ENCODE peak calls at places on chromosome 1, in ten cellular contexts. O, Q, W, H, K, X, A, L, C and F are unnamed samples.

GRCh38 chr1:244414543-244414942 is 37.2 kb downstream of the ADSS2 start:
- DNase-seq in W (no peak), H (no peak), Q (no peak), L (no peak), C (peak; percentile 85), O (no peak), A (no peak), X (peak; percentile 66), K (peak; percentile 77), F (peak; percentile 77)

GRCh38 chr1:20061866-20062265 is 8.1 kb upstream of the PLA2G5 start:
- DNase-seq in X (no peak), Q (no peak), O (no peak), L (no peak), H (no peak), K (peak; percentile 27), W (no peak), A (no peak), C (peak; percentile 46), F (no peak)

GRCh38 chr1:35768350-35769187 is 1.2 kb downstream of the CLSPN start:
- DNase-seq in L (peak; percentile 1), K (peak; percentile 15), Q (no peak), A (no peak), O (no peak), C (no peak), H (no peak), X (peak; percentile 12), W (no peak), F (no peak)

GRCh38 chr1:154541231-154541630 is 17.2 kb downstream of the UBE2Q1 start:
- DNase-seq in O (no peak), Q (no peak), H (no peak), W (no peak), L (no peak), K (no peak), A (no peak), C (no peak), X (no peak), F (no peak)

GRCh38 chr1:163307479-163308171 is 14.1 kb upstream of the NUF2 start:
- DNase-seq in Q (no peak), A (no peak), W (no peak), H (no peak), L (no peak), C (peak; percentile 88), X (peak; percentile 85), K (peak; percentile 89), O (no peak), F (no peak)

GRCh38 chr1:115314765-115315164 is 23.3 kb downstream of the NGF start:
- DNase-seq in O (no peak), Q (no peak), K (peak; percentile 56), W (no peak), A (no peak), C (peak; percentile 52), H (no peak), L (no peak), X (peak; percentile 85), F (peak; percentile 83)

GRCh38 chr1:203173566-203173965 is 2.1 kb downstream of the MYBPH start:
- DNase-seq in H (no peak), X (no peak), C (no peak), A (no peak), L (no peak), K (no peak), Q (peak; percentile 12), W (no peak), O (no peak), F (no peak)

GRCh38 chr1:88867743-88868521 is 23.4 kb downstream of the GTF2B start:
- DNase-seq in A (no peak), H (no peak), L (no peak), K (peak; percentile 71), Q (no peak), X (peak; percentile 89), C (peak; percentile 71), O (no peak), W (no peak), F (peak; percentile 62)

GRCh38 chr1:238764779-238765178 is 621.6 kb upstream of the CHRM3 start:
- DNase-seq in L (no peak), H (no peak), O (no peak), W (no peak), X (peak; percentile 5), A (no peak), K (no peak), C (no peak), Q (no peak), F (no peak)

GRCh38 chr1:37175666-37176215 is 141.4 kb upstream of the GRIK3 start:
- DNase-seq in A (no peak), Q (no peak), O (no peak), C (no peak), K (no peak), X (no peak), L (no peak), W (no peak), H (no peak), F (no peak)

GRCh38 chr1:24285231-24285630 is 33.9 kb upstream of the GRHL3 start:
- DNase-seq in Q (no peak), A (no peak), L (no peak), W (no peak), K (no peak), O (no peak), C (no peak), H (no peak), X (no peak), F (no peak)

GRCh38 chr1:76881726-76882125 is 14.4 kb downstream of the ST6GALNAC5 start:
- DNase-seq in X (no peak), W (no peak), K (no peak), C (no peak), Q (no peak), L (no peak), O (no peak), A (no peak), H (no peak), F (no peak)